ENCODE peak calls at places on chromosome 11, in eight cellular contexts. One of them, this sample, is unnamed.

GRCh38 chr11:64759131-64759721 is 548 bp downstream of the PYGM start:
- DNase-seq in left lung: peak; percentile 29
- DNase-seq in colonic mucosa: no peak
- DNase-seq in GM23338: no peak
- DNase-seq in neuronal stem cell: no peak
- DNase-seq in fibroblast of mammary gland: no peak
- DNase-seq in cardiac muscle cell: no peak
- DNase-seq in Jurkat, Clone E6-1: no peak
- DNase-seq in this sample: peak; percentile 74

GRCh38 chr11:66070604-66071325 is 693 bp downstream of the PACS1 start:
- DNase-seq in left lung: peak; percentile 58
- DNase-seq in colonic mucosa: peak; percentile 50
- DNase-seq in GM23338: peak; percentile 56
- DNase-seq in neuronal stem cell: no peak
- DNase-seq in fibroblast of mammary gland: peak; percentile 24
- DNase-seq in cardiac muscle cell: peak; percentile 57
- DNase-seq in Jurkat, Clone E6-1: no peak
- DNase-seq in this sample: peak; percentile 85

GRCh38 chr11:46249103-46249942 is 28.1 kb upstream of the CREB3L1 start:
- DNase-seq in left lung: no peak
- DNase-seq in colonic mucosa: no peak
- DNase-seq in GM23338: no peak
- DNase-seq in neuronal stem cell: no peak
- DNase-seq in fibroblast of mammary gland: peak; percentile 77
- DNase-seq in cardiac muscle cell: peak; percentile 83
- DNase-seq in Jurkat, Clone E6-1: no peak
- DNase-seq in this sample: no peak

GRCh38 chr11:1641096-1641495 is 11.5 kb downstream of the KRTAP5-5 start:
- DNase-seq in left lung: no peak
- DNase-seq in colonic mucosa: no peak
- DNase-seq in GM23338: no peak
- DNase-seq in neuronal stem cell: no peak
- DNase-seq in fibroblast of mammary gland: no peak
- DNase-seq in cardiac muscle cell: no peak
- DNase-seq in Jurkat, Clone E6-1: no peak
- DNase-seq in this sample: no peak

GRCh38 chr11:104352036-104352435 is 188.1 kb upstream of the PDGFD start:
- DNase-seq in left lung: no peak
- DNase-seq in colonic mucosa: no peak
- DNase-seq in GM23338: no peak
- DNase-seq in neuronal stem cell: no peak
- DNase-seq in fibroblast of mammary gland: no peak
- DNase-seq in cardiac muscle cell: no peak
- DNase-seq in Jurkat, Clone E6-1: no peak
- DNase-seq in this sample: no peak

GRCh38 chr11:67379061-67380058 is 6.0 kb upstream of the CLCF1 start:
- DNase-seq in left lung: no peak
- DNase-seq in colonic mucosa: no peak
- DNase-seq in GM23338: no peak
- DNase-seq in neuronal stem cell: no peak
- DNase-seq in fibroblast of mammary gland: peak; percentile 61
- DNase-seq in cardiac muscle cell: no peak
- DNase-seq in Jurkat, Clone E6-1: no peak
- DNase-seq in this sample: no peak

GRCh38 chr11:61974766-61975631 is 7.6 kb upstream of the FTH1 start:
- DNase-seq in left lung: peak; percentile 40
- DNase-seq in colonic mucosa: peak; percentile 72
- DNase-seq in GM23338: no peak
- DNase-seq in neuronal stem cell: no peak
- DNase-seq in fibroblast of mammary gland: no peak
- DNase-seq in cardiac muscle cell: peak; percentile 21
- DNase-seq in Jurkat, Clone E6-1: no peak
- DNase-seq in this sample: no peak

GRCh38 chr11:77118971-77119370 is 9.1 kb upstream of the MYO7A start:
- DNase-seq in left lung: no peak
- DNase-seq in colonic mucosa: no peak
- DNase-seq in GM23338: no peak
- DNase-seq in neuronal stem cell: no peak
- DNase-seq in fibroblast of mammary gland: no peak
- DNase-seq in cardiac muscle cell: no peak
- DNase-seq in Jurkat, Clone E6-1: no peak
- DNase-seq in this sample: no peak

GRCh38 chr11:126231725-126232459 is 20.3 kb downstream of the FAM118B start:
- DNase-seq in left lung: no peak
- DNase-seq in colonic mucosa: no peak
- DNase-seq in GM23338: no peak
- DNase-seq in neuronal stem cell: no peak
- DNase-seq in fibroblast of mammary gland: peak; percentile 62
- DNase-seq in cardiac muscle cell: peak; percentile 87
- DNase-seq in Jurkat, Clone E6-1: no peak
- DNase-seq in this sample: no peak

GRCh38 chr11:41878158-41878557 is 418.7 kb upstream of the LRRC4C start:
- DNase-seq in left lung: no peak
- DNase-seq in colonic mucosa: no peak
- DNase-seq in GM23338: no peak
- DNase-seq in neuronal stem cell: no peak
- DNase-seq in fibroblast of mammary gland: peak; percentile 6
- DNase-seq in cardiac muscle cell: no peak
- DNase-seq in Jurkat, Clone E6-1: no peak
- DNase-seq in this sample: no peak

GRCh38 chr11:62245271-62245753 is 3.3 kb downstream of the SCGB1D2 start:
- DNase-seq in left lung: no peak
- DNase-seq in colonic mucosa: peak; percentile 19
- DNase-seq in GM23338: peak; percentile 75
- DNase-seq in neuronal stem cell: peak; percentile 41
- DNase-seq in fibroblast of mammary gland: peak; percentile 25
- DNase-seq in cardiac muscle cell: peak; percentile 54
- DNase-seq in Jurkat, Clone E6-1: no peak
- DNase-seq in this sample: no peak

GRCh38 chr11:119993732-119994131 is 144.2 kb downstream of the TRIM29 start:
- DNase-seq in left lung: no peak
- DNase-seq in colonic mucosa: peak; percentile 22
- DNase-seq in GM23338: peak; percentile 34
- DNase-seq in neuronal stem cell: no peak
- DNase-seq in fibroblast of mammary gland: no peak
- DNase-seq in cardiac muscle cell: no peak
- DNase-seq in Jurkat, Clone E6-1: no peak
- DNase-seq in this sample: no peak

GRCh38 chr11:60127311-60127811 is 38.9 kb downstream of the MS4A2 start:
- DNase-seq in left lung: no peak
- DNase-seq in colonic mucosa: no peak
- DNase-seq in GM23338: no peak
- DNase-seq in neuronal stem cell: no peak
- DNase-seq in fibroblast of mammary gland: no peak
- DNase-seq in cardiac muscle cell: no peak
- DNase-seq in Jurkat, Clone E6-1: no peak
- DNase-seq in this sample: no peak

GRCh38 chr11:11621881-11622706 is at the start of gene GALNT18:
- DNase-seq in left lung: peak; percentile 92
- DNase-seq in colonic mucosa: peak; percentile 91
- DNase-seq in GM23338: peak; percentile 96
- DNase-seq in neuronal stem cell: peak; percentile 92
- DNase-seq in fibroblast of mammary gland: peak; percentile 86
- DNase-seq in cardiac muscle cell: peak; percentile 95
- DNase-seq in Jurkat, Clone E6-1: peak; percentile 87
- DNase-seq in this sample: peak; percentile 92

GRCh38 chr11:11620251-11620965 is 1.4 kb downstream of the GALNT18 start:
- DNase-seq in left lung: peak; percentile 65
- DNase-seq in colonic mucosa: peak; percentile 85
- DNase-seq in GM23338: peak; percentile 66
- DNase-seq in neuronal stem cell: peak; percentile 44
- DNase-seq in fibroblast of mammary gland: peak; percentile 24
- DNase-seq in cardiac muscle cell: no peak
- DNase-seq in Jurkat, Clone E6-1: no peak
- DNase-seq in this sample: peak; percentile 80

GRCh38 chr11:11620966-11621880 is 582 bp downstream of the GALNT18 start:
- DNase-seq in left lung: peak; percentile 51
- DNase-seq in colonic mucosa: peak; percentile 27
- DNase-seq in GM23338: peak; percentile 50
- DNase-seq in neuronal stem cell: peak; percentile 40
- DNase-seq in fibroblast of mammary gland: peak; percentile 26
- DNase-seq in cardiac muscle cell: no peak
- DNase-seq in Jurkat, Clone E6-1: peak; percentile 44
- DNase-seq in this sample: no peak

GRCh38 chr11:11622772-11623531 is 1.1 kb upstream of the GALNT18 start:
- DNase-seq in left lung: no peak
- DNase-seq in colonic mucosa: no peak
- DNase-seq in GM23338: no peak
- DNase-seq in neuronal stem cell: no peak
- DNase-seq in fibroblast of mammary gland: no peak
- DNase-seq in cardiac muscle cell: no peak
- DNase-seq in Jurkat, Clone E6-1: no peak
- DNase-seq in this sample: no peak

DNA sequence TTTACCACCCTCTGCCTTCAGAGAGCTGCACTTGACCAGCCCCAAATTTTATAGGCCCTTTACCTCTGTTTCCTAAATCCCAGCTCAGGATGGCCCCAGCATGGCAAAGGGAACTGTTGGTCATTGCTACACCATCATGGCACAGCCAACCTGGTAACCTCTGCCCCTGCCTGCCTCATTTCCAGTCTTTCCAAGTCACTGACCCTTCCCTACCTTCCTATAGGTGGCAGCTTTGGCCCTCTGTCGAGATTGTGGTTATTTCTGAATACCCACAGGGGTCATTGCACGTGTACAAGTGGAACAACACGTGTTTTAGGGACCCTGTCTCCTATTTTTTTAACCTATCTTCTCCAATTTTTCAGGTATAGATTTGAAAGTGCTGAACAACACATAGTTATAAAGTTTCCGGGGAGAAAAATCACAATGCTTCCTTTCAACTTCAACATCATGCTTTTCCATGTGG is 2.8 kb downstream of the GALNT18 start:
- DNase-seq in left lung: no peak
- DNase-seq in colonic mucosa: no peak
- DNase-seq in GM23338: peak; percentile 52
- DNase-seq in neuronal stem cell: no peak
- DNase-seq in fibroblast of mammary gland: no peak
- DNase-seq in cardiac muscle cell: no peak
- DNase-seq in Jurkat, Clone E6-1: no peak
- DNase-seq in this sample: no peak
- H3K4me3 ChIP-seq in left lung: no peak overlapping the region
- H3K4me3 ChIP-seq in colonic mucosa: no peak overlapping the region
- H3K4me3 ChIP-seq in GM23338: peak overlapping the region; percentile 90
- H3K4me3 ChIP-seq in neuronal stem cell: no peak overlapping the region
- H3K4me3 ChIP-seq in fibroblast of mammary gland: no peak overlapping the region
- H3K4me3 ChIP-seq in cardiac muscle cell: no peak overlapping the region
- H3K4me3 ChIP-seq in Jurkat, Clone E6-1: no peak overlapping the region
- H3K4me3 ChIP-seq in this sample: peak overlapping the region; percentile 89

GRCh38 chr11:69295995-69296889 is 2.3 kb downstream of the MYEOV start:
- DNase-seq in left lung: peak; percentile 64
- DNase-seq in colonic mucosa: no peak
- DNase-seq in GM23338: no peak
- DNase-seq in neuronal stem cell: no peak
- DNase-seq in fibroblast of mammary gland: peak; percentile 95
- DNase-seq in cardiac muscle cell: peak; percentile 93
- DNase-seq in Jurkat, Clone E6-1: no peak
- DNase-seq in this sample: no peak
- H3K4me3 ChIP-seq in left lung: no peak overlapping the region
- H3K4me3 ChIP-seq in colonic mucosa: no peak overlapping the region
- H3K4me3 ChIP-seq in GM23338: no peak overlapping the region
- H3K4me3 ChIP-seq in neuronal stem cell: no peak overlapping the region
- H3K4me3 ChIP-seq in fibroblast of mammary gland: no peak overlapping the region
- H3K4me3 ChIP-seq in cardiac muscle cell: no peak overlapping the region
- H3K4me3 ChIP-seq in Jurkat, Clone E6-1: no peak overlapping the region
- H3K4me3 ChIP-seq in this sample: peak overlapping the region; percentile 40

GRCh38 chr11:35664977-35665441 is 2.4 kb downstream of the TRIM44 start:
- DNase-seq in left lung: no peak
- DNase-seq in colonic mucosa: no peak
- DNase-seq in GM23338: peak; percentile 15
- DNase-seq in neuronal stem cell: no peak
- DNase-seq in fibroblast of mammary gland: peak; percentile 26
- DNase-seq in cardiac muscle cell: no peak
- DNase-seq in Jurkat, Clone E6-1: no peak
- DNase-seq in this sample: no peak

GRCh38 chr11:35662061-35662648 is 420 bp upstream of the TRIM44 start:
- DNase-seq in left lung: no peak
- DNase-seq in colonic mucosa: no peak
- DNase-seq in GM23338: no peak
- DNase-seq in neuronal stem cell: no peak
- DNase-seq in fibroblast of mammary gland: peak; percentile 8
- DNase-seq in cardiac muscle cell: no peak
- DNase-seq in Jurkat, Clone E6-1: no peak
- DNase-seq in this sample: no peak

GRCh38 chr11:35661539-35661938 is 1.0 kb upstream of the TRIM44 start:
- DNase-seq in left lung: no peak
- DNase-seq in colonic mucosa: no peak
- DNase-seq in GM23338: no peak
- DNase-seq in neuronal stem cell: no peak
- DNase-seq in fibroblast of mammary gland: no peak
- DNase-seq in cardiac muscle cell: no peak
- DNase-seq in Jurkat, Clone E6-1: no peak
- DNase-seq in this sample: no peak

GRCh38 chr11:35663408-35663702 is 780 bp downstream of the TRIM44 start:
- DNase-seq in left lung: no peak
- DNase-seq in colonic mucosa: no peak
- DNase-seq in GM23338: no peak
- DNase-seq in neuronal stem cell: no peak
- DNase-seq in fibroblast of mammary gland: no peak
- DNase-seq in cardiac muscle cell: no peak
- DNase-seq in Jurkat, Clone E6-1: no peak
- DNase-seq in this sample: no peak

DNA sequence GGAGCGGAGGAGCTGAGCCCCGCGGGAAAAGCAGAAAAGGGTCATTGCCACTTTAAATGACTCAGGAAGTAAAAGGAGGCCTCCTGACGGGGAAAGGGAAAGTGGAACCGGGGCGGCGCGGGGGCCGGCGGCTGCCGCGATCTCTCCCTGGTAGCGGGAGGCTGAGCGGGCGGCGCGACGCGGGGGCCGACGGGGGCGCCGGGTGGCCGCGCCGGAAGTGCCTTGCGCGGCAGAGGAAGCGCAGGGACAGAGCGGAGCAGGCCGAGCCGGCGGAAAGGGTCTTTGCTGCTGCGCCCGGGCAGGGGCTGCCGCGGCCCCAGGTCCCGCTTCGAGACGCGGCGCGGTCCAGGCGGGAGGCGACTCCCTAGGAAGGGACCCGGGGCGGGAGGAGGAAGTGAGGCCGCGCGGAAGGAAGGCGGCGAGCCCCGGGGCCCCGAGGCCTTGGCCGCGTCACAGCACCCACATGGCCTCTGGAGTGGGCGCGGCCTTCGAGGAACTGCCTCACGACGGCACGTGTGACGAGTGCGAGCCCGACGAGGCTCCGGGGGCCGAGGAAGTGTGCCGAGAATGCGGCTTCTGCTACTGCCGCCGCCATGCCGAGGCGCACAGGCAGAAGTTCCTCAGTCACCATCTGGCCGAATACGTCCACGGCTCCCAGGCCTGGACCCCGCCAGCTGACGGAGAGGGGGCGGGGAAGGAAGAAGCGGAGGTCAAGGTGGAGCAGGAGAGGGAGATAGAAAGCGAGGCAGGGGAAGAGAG is at the start of gene TRIM44:
- DNase-seq in left lung: peak; percentile 88
- DNase-seq in colonic mucosa: peak; percentile 84
- DNase-seq in GM23338: peak; percentile 86
- DNase-seq in neuronal stem cell: peak; percentile 54
- DNase-seq in fibroblast of mammary gland: peak; percentile 73
- DNase-seq in cardiac muscle cell: peak; percentile 91
- DNase-seq in Jurkat, Clone E6-1: peak; percentile 46
- DNase-seq in this sample: peak; percentile 92
- H3K4me3 ChIP-seq in left lung: peak within 1 kb of the TSS; percentile 84
- H3K4me3 ChIP-seq in colonic mucosa: peak within 1 kb of the TSS; percentile 60
- H3K4me3 ChIP-seq in GM23338: peak within 1 kb of the TSS; percentile 71
- H3K4me3 ChIP-seq in neuronal stem cell: peak within 1 kb of the TSS; percentile 83
- H3K4me3 ChIP-seq in fibroblast of mammary gland: peak within 1 kb of the TSS; percentile 79
- H3K4me3 ChIP-seq in cardiac muscle cell: peak within 1 kb of the TSS; percentile 56
- H3K4me3 ChIP-seq in Jurkat, Clone E6-1: peak within 1 kb of the TSS; percentile 55
- H3K4me3 ChIP-seq in this sample: peak within 1 kb of the TSS; percentile 95

GRCh38 chr11:95345243-95345642 is 114.2 kb upstream of the SESN3 start:
- DNase-seq in left lung: no peak
- DNase-seq in colonic mucosa: no peak
- DNase-seq in GM23338: no peak
- DNase-seq in neuronal stem cell: no peak
- DNase-seq in fibroblast of mammary gland: no peak
- DNase-seq in cardiac muscle cell: no peak
- DNase-seq in Jurkat, Clone E6-1: no peak
- DNase-seq in this sample: no peak
- H3K4me3 ChIP-seq in left lung: no peak overlapping the region
- H3K4me3 ChIP-seq in colonic mucosa: no peak overlapping the region
- H3K4me3 ChIP-seq in GM23338: no peak overlapping the region
- H3K4me3 ChIP-seq in neuronal stem cell: no peak overlapping the region
- H3K4me3 ChIP-seq in fibroblast of mammary gland: no peak overlapping the region
- H3K4me3 ChIP-seq in cardiac muscle cell: no peak overlapping the region
- H3K4me3 ChIP-seq in Jurkat, Clone E6-1: no peak overlapping the region
- H3K4me3 ChIP-seq in this sample: no peak overlapping the region

This sample was measured in coronary artery.